ENCODE peak calls at places on chromosome 17, in five cellular contexts. F, Y, P, L and T are unnamed samples.

GRCh38 chr17:77164483-77165030 is 23.8 kb downstream of the SEC14L1 start:
- DNase-seq in F (peak), Y (no peak), P (no peak), L (no peak), T (peak)

GRCh38 chr17:71978435-71978834 is 142.4 kb upstream of the SOX9 start:
- DNase-seq in F (no peak), Y (no peak), P (no peak), L (no peak), T (no peak)

GRCh38 chr17:21613071-21613429 is 79.3 kb upstream of the KCNJ18 start:
- DNase-seq in F (peak), Y (no peak), P (no peak), L (no peak), T (no peak)

GRCh38 chr17:62062313-62062712 is 2.8 kb downstream of the MED13 start:
- DNase-seq in F (no peak), Y (no peak), P (no peak), L (no peak), T (no peak)

GRCh38 chr17:200604-200985 is 19.1 kb upstream of the DOC2B start:
- DNase-seq in F (no peak), Y (peak), P (no peak), L (no peak), T (no peak)

GRCh38 chr17:3754458-3755334 is 31.0 kb downstream of the HASPIN start:
- DNase-seq in F (peak), Y (peak), P (no peak), L (peak), T (no peak)

GRCh38 chr17:68777243-68777855 is 176.2 kb upstream of the FAM20A start:
- DNase-seq in F (peak), Y (peak), P (peak), L (no peak), T (peak)

GRCh38 chr17:27982688-27983087 is 59.8 kb upstream of the NLK start:
- DNase-seq in F (no peak), Y (no peak), P (no peak), L (no peak), T (no peak)

GRCh38 chr17:19398301-19399181 is 11.6 kb upstream of the MFAP4 start:
- DNase-seq in F (no peak), Y (no peak), P (no peak), L (no peak), T (no peak)

GRCh38 chr17:40536731-40537171 is 28.5 kb downstream of the CCR7 start:
- DNase-seq in F (no peak), Y (no peak), P (no peak), L (no peak), T (no peak)

GRCh38 chr17:8740486-8740885 is 4.2 kb downstream of the CCDC42 start:
- DNase-seq in F (no peak), Y (peak), P (no peak), L (no peak), T (no peak)

GRCh38 chr17:50872710-50873424 is 6.7 kb upstream of the TOB1 start:
- DNase-seq in F (no peak), Y (no peak), P (no peak), L (no peak), T (no peak)

GRCh38 chr17:40485851-40486512 is 15.4 kb downstream of the TNS4 start:
- DNase-seq in F (peak), Y (no peak), P (peak), L (no peak), T (peak)

GRCh38 chr17:46979023-46979870 is at the start of gene RPRML:
- DNase-seq in F (peak), Y (peak), P (peak), L (no peak), T (no peak)

GRCh38 chr17:76427457-76428231 is 25.3 kb downstream of the UBE2O start:
- DNase-seq in F (no peak), Y (no peak), P (no peak), L (no peak), T (no peak)

GRCh38 chr17:20033410-20033809 is 24.3 kb downstream of the SPECC1 start:
- DNase-seq in F (no peak), Y (no peak), P (no peak), L (no peak), T (no peak)

GRCh38 chr17:34862384-34862783 is 98.9 kb downstream of the CCT6B start:
- DNase-seq in F (no peak), Y (no peak), P (no peak), L (no peak), T (no peak)

GRCh38 chr17:81685108-81685507 is 1.3 kb downstream of the HGS start:
- DNase-seq in F (no peak), Y (no peak), P (peak), L (no peak), T (no peak)

GRCh38 chr17:3911271-3912053 is 4.8 kb downstream of the P2RX1 start:
- DNase-seq in F (no peak), Y (no peak), P (no peak), L (no peak), T (no peak)

GRCh38 chr17:14032234-14032633 is 37.1 kb upstream of the COX10 start:
- DNase-seq in F (no peak), Y (no peak), P (no peak), L (no peak), T (no peak)
- TF ChIP-seq USF2 in F (no peak), Y (no peak), P (no peak), L (no peak), T (no peak)

GRCh38 chr17:2564876-2565275 is 28.6 kb upstream of the PAFAH1B1 start:
- DNase-seq in F (no peak), Y (no peak), P (no peak), L (no peak), T (peak)
- TF ChIP-seq JUN in F (no peak), Y (no peak), P (no peak), L (no peak), T (no peak)

DNA sequence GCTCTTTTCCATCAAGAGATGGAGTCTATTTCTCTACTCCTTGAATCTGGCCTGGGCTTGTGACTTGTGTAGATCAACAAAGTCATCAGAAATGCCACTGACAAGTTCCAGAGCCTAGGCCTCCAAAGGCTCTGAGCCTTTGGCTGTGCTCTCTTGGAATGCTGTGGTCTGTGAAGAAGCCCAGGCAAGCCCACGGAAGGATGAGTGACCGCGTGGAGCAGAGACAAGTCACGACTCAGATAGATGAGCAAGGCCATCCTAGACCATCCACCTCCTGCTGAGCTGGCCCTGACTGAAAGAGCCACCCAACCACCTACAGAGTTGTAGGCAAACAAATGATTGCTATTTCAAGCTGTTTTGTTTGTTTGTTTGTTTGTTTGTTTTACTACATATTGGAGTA is 11.6 kb upstream of the ICAM2 start:
- DNase-seq in F (no peak), Y (no peak), P (no peak), L (no peak), T (no peak)
- TF ChIP-seq USF2 in F (no peak), Y (no peak), P (no peak), L (no peak), T (no peak)

GRCh38 chr17:79075861-79076406 is 1.3 kb downstream of the ENGASE start:
- DNase-seq in F (peak), Y (no peak), P (no peak), L (no peak), T (no peak)

GRCh38 chr17:79075433-79075805 is 795 bp downstream of the ENGASE start:
- DNase-seq in F (no peak), Y (no peak), P (no peak), L (no peak), T (no peak)

GRCh38 chr17:79073706-79074088 is 927 bp upstream of the ENGASE start:
- DNase-seq in F (no peak), Y (no peak), P (no peak), L (no peak), T (peak)

GRCh38 chr17:79073016-79073705 is 1.5 kb upstream of the ENGASE start:
- DNase-seq in F (no peak), Y (no peak), P (no peak), L (no peak), T (no peak)

GRCh38 chr17:79074650-79075432 is at the start of gene ENGASE:
- DNase-seq in F (peak), Y (peak), P (peak), L (peak), T (peak)
- TF ChIP-seq JUN in F (no peak), Y (no peak), P (peak), L (no peak), T (peak)

DNA sequence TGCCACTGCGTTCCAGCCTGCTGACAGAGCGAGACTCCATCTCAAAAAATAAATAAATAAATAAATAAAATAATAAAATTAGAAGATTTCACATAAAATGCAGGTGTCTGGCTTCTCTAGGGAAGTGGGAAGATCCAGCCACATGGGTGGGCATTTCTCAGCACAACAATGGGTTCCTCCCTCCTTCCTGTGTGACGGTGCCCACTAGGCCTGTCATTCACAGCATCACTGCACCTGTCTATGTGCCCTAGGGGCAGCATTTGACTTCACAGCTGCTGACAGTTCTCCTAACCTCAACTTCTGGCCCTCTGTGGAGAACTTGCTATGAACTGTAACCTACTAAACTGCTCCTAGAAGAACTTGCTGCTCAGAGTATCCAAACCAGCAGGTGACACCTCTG is 3.0 kb downstream of the ABHD15 start:
- DNase-seq in F (no peak), Y (peak), P (no peak), L (no peak), T (no peak)
- TF ChIP-seq USF2 in F (no peak), Y (no peak), P (no peak), L (no peak), T (no peak)

DNA sequence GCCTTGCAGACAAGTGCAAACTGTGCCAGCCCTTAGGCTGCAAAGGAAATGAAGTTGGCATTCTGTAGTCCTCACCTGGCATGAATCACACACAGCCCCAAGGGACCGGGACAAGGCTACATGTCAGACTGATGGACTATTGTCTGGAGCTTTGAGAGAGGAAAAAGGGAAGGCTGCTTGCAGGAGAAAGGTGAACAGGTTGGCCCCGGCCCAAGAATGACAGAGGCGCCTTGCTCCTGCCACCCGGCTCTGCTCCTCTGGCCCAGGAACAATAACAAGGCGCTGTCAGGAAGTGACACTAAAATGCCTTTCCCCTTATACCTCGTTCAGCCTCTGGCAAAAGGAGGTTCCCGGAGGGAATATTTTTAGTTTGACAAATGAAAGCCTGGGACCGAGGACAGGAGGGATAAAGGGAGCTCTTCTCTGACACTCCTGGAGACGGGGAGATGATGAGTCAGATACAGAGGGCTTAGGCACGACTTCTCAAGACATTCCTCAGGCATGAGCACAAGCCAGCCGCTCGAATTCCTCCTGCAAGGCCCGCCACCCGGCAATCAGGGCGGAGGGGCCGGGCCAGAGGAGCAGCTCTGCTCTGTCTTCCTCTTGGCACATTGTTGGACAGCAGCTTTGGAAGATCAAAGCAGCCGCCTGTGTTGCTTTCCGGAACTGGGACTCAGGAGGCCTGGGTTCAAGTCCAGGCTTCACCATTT is 105.8 kb downstream of the NOG start:
- DNase-seq in F (no peak), Y (peak), P (peak), L (peak), T (no peak)
- TF ChIP-seq JUN in F (no peak), Y (no peak), P (peak), L (peak), T (no peak)

GRCh38 chr17:55421179-55421934 is at the start of gene MMD:
- DNase-seq in F (peak), Y (peak), P (peak), L (no peak), T (no peak)

GRCh38 chr17:55417411-55418268 is 4.0 kb downstream of the MMD start:
- DNase-seq in F (no peak), Y (no peak), P (no peak), L (no peak), T (no peak)

GRCh38 chr17:55420776-55421178 is 858 bp downstream of the MMD start:
- DNase-seq in F (peak), Y (peak), P (peak), L (no peak), T (no peak)

GRCh38 chr17:55418369-55419268 is 3.0 kb downstream of the MMD start:
- DNase-seq in F (no peak), Y (no peak), P (no peak), L (no peak), T (no peak)

DNA sequence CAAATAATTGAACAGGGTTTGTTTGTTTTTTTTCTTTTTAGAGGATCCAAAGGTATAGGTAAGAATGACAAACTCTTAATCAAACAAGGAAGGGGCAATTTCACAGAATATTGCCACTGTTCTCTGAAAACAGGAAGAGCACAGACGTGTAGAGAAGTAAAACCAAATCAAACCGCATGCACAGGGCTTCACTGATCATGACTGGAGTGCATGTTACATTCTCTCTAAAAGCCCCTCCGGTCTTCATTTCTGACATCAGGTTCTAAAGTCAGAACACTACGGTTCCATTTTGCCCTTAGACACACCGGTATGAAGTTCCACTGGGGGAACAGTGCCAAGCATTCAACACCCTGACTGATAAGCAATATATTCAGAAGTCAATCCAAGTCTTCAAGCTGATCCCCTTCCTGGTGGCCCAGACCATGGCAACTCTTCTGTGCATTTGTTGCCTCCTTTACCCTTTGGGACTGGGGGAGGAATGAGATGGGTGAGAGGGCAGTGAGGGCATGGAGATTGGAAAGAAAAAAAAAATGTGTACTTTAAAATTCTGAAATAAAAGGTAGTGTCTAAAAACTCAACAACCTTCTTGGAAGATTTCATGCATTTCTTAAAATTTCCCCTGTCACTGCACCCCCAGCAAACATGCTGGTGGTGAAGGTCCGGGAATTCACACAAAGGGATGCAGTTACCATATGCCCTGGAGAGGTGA is 1.4 kb downstream of the MMD start:
- DNase-seq in F (no peak), Y (no peak), P (no peak), L (no peak), T (no peak)
- TF ChIP-seq USF2 in F (no peak), Y (no peak), P (no peak), L (no peak), T (no peak)

DNA sequence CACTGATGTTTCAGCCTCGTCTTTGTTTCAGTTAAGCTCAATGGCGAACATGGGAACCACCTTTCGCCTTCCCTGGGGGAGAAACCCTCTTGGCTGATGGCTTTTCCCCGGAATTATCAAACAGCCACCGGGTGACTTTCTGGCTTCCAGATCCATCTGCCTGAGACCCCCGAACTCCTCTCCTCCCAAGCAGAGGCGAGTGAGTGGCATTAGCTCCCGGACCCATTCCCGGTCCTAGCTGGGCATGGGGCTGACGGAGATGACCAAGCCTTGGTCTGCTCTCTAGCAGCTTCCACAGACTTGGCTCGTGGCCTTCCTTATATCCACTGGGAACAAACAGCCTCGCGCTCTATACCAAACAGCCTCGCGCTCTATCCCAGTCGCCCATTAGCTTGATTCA is 62.4 kb downstream of the CCDC182 start:
- DNase-seq in F (no peak), Y (no peak), P (no peak), L (no peak), T (no peak)
- TF ChIP-seq JUN in F (no peak), Y (no peak), P (no peak), L (no peak), T (no peak)

GRCh38 chr17:78960945-78961344 is 18.8 kb downstream of the LGALS3BP start:
- DNase-seq in F (no peak), Y (no peak), P (no peak), L (no peak), T (peak)

GRCh38 chr17:78961571-78961970 is 18.2 kb downstream of the LGALS3BP start:
- DNase-seq in F (no peak), Y (no peak), P (no peak), L (no peak), T (no peak)

GRCh38 chr17:78963378-78963777 is 16.3 kb downstream of the LGALS3BP start:
- DNase-seq in F (no peak), Y (no peak), P (no peak), L (no peak), T (no peak)

GRCh38 chr17:78959803-78960202 is 19.9 kb downstream of the LGALS3BP start:
- DNase-seq in F (no peak), Y (no peak), P (no peak), L (no peak), T (no peak)

DNA sequence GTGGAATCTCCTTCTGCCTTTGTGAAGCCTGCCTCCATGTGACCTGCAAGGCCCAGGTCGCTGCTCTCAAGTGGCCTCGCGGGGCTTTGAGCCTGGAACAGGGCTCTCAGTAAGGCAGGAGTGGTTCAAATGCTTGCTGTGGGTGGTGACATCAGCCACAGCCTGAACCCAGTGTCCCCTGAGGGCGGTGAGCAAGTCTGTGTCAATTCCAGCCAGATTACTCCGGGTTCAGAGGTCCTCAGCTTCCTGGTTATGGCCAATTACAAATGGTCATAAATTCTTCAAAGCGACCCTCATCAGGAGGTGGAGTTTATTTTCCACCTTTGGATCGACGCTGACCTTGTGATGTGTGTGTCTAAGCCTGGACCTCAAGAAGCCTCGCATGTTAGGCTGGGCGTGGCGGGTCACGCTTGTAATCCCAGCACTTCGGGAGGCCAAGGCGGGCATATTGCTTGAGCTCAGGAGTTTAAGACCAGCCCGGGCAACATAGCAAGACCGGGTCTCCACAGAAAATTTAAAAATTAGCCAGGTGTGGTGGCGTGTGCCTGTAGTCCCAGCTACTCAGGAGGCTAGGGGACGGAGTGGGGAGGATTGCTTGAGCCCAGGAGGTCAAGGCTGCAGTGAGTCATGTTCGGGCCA is 17.3 kb downstream of the LGALS3BP start:
- DNase-seq in F (no peak), Y (no peak), P (no peak), L (no peak), T (peak)
- TF ChIP-seq USF2 in F (no peak), Y (no peak), P (no peak), L (no peak), T (peak)